ENCODE peak calls at places on chromosomes 2 and 18, in four cellular contexts. X is Panc1, F is HCT116, T is HepG2. K is an unnamed sample.

GRCh38 chr2:133569416-133569815 is 1.2 kb upstream of the NCKAP5 start:
- DNase-seq in X (no peak), F (no peak), T (no peak), K (no peak)

GRCh38 chr2:36456227-36456788 is 100.7 kb downstream of the CRIM1 start:
- DNase-seq in X (no peak), F (no peak), T (no peak), K (no peak)

GRCh38 chr2:220096406-220096805 is 469.0 kb downstream of the SLC4A3 start:
- DNase-seq in X (no peak), F (no peak), T (no peak), K (no peak)

GRCh38 chr2:106350980-106351379 is 117.2 kb downstream of the RGPD3 start:
- DNase-seq in X (no peak), F (no peak), T (no peak), K (no peak)

GRCh38 chr2:215425021-215425782 is 10.7 kb downstream of the FN1 start:
- DNase-seq in X (no peak), F (no peak), T (no peak), K (no peak)

GRCh38 chr2:74835831-74836674 is 2.1 kb downstream of the HK2 start:
- DNase-seq in X (no peak), F (peak), T (peak), K (peak)

GRCh38 chr2:147374410-147374811 is 470.4 kb upstream of the ACVR2A start:
- DNase-seq in X (no peak), F (no peak), T (no peak), K (no peak)

GRCh38 chr2:158325031-158325781 is 131.3 kb downstream of the CCDC148 start:
- DNase-seq in X (no peak), F (no peak), T (peak), K (no peak)

GRCh38 chr2:45264227-45265225 is 255.3 kb upstream of the SIX2 start:
- DNase-seq in X (no peak), F (no peak), T (no peak), K (no peak)

GRCh38 chr2:60794271-60794863 is 38.3 kb downstream of the PAPOLG start:
- DNase-seq in X (no peak), F (no peak), T (peak), K (peak)

GRCh38 chr18:35022430-35023001 is 18.7 kb upstream of the MAPRE2 start:
- DNase-seq in X (no peak), F (no peak), T (no peak), K (no peak)

GRCh38 chr18:32301976-32302743 is 112.3 kb downstream of the MEP1B start:
- DNase-seq in X (no peak), F (no peak), T (no peak), K (no peak)

GRCh38 chr2:55408946-55409868 is 10.4 kb downstream of the CCDC88A start:
- DNase-seq in X (no peak), F (no peak), T (no peak), K (no peak)

GRCh38 chr2:238459081-238459629 is 32.4 kb downstream of the ASB1 start:
- DNase-seq in X (no peak), F (no peak), T (no peak), K (no peak)

GRCh38 chr18:55585050-55585449 is 2.9 kb downstream of the TCF4 start:
- DNase-seq in X (no peak), F (no peak), T (no peak), K (no peak)

GRCh38 chr2:48812376-48812775 is 56.9 kb upstream of the LHCGR start:
- DNase-seq in X (no peak), F (no peak), T (no peak), K (no peak)

GRCh38 chr2:191369034-191369433 is 123.8 kb downstream of the MYO1B start:
- DNase-seq in X (no peak), F (no peak), T (no peak), K (no peak)

GRCh38 chr2:157322432-157322831 is 3.2 kb downstream of the ERMN start:
- DNase-seq in X (no peak), F (no peak), T (no peak), K (no peak)

GRCh38 chr2:163734911-163735691 is 707 bp downstream of the FIGN start:
- DNase-seq in X (no peak), F (no peak), T (no peak), K (no peak)

GRCh38 chr2:231909631-231910030 is 16.6 kb downstream of the NPPC start:
- DNase-seq in X (no peak), F (no peak), T (no peak), K (no peak)

GRCh38 chr2:219073413-219074129 is 12.8 kb upstream of the IHH start:
- DNase-seq in X (peak), F (peak), T (peak), K (peak)

GRCh38 chr18:27017901-27018500 is 152.5 kb upstream of the AQP4 start:
- DNase-seq in X (no peak), F (no peak), T (peak), K (no peak)

GRCh38 chr2:33372940-33373553 is 103.4 kb upstream of the RASGRP3 start:
- DNase-seq in X (peak), F (peak), T (peak), K (peak)

DNA sequence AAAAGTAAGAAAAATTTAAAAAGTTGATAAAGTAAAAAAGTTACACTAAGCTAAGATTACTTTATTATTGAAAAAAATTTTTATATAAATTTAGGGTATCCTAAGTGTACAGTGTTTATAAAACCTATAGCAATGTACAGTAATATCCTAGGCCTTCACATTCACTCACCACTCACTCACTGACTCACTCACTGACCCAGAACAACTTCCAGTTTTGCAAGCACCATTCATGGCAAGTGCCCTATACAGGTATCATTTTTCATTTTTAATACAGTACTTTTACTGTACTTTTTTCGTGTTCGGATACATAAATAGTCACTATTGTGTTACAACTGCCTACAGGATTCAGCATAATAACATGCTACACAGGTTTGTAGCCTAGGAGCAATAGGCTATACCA is 8.9 kb upstream of the THUMPD2 start:
- DNase-seq in X (no peak), F (no peak), T (no peak), K (no peak)
- TF ChIP-seq TCF7L2 in X (no peak), F (no peak), T (no peak), K (no peak)

DNA sequence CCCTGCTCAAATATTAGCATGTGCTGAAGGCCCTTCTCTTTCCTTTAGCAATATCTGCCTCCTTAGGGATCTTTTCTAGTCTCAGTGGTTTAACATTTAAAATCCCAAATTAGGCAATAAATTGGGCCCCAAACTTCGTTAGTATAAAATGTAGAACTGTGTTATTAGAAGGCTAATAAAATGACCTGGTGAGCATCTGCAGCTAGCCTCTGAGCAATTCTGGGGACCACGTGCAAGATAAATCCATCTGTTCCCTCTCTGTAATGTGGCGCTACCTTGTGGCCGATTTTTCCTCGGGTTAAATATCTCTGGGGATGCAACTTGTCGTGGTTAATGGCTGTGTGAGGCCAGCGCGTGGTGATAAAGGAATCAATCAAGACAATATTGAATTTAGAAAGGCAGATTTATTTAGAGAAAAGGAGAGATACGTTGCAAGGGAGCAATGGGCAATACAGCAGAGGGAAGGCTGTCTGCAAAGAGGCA is 18.7 kb upstream of the IL36G start:
- DNase-seq in X (no peak), F (no peak), T (peak), K (peak)
- TF ChIP-seq TCF7L2 in X (no peak), F (no peak), T (no peak), K (no peak)

GRCh38 chr18:58104071-58104470 is 60.0 kb downstream of the NEDD4L start:
- DNase-seq in X (no peak), F (no peak), T (no peak), K (no peak)

GRCh38 chr18:58103339-58103930 is 59.4 kb downstream of the NEDD4L start:
- DNase-seq in X (no peak), F (no peak), T (no peak), K (peak)

GRCh38 chr18:58105206-58105907 is 61.3 kb downstream of the NEDD4L start:
- DNase-seq in X (no peak), F (no peak), T (no peak), K (no peak)

GRCh38 chr18:58106674-58107058 is 62.6 kb downstream of the NEDD4L start:
- DNase-seq in X (no peak), F (no peak), T (no peak), K (no peak)

GRCh38 chr18:58105908-58106673 is 62.1 kb downstream of the NEDD4L start:
- DNase-seq in X (no peak), F (no peak), T (no peak), K (no peak)
- TF ChIP-seq TCF7L2 in X (no peak), F (no peak), T (no peak), K (no peak)

DNA sequence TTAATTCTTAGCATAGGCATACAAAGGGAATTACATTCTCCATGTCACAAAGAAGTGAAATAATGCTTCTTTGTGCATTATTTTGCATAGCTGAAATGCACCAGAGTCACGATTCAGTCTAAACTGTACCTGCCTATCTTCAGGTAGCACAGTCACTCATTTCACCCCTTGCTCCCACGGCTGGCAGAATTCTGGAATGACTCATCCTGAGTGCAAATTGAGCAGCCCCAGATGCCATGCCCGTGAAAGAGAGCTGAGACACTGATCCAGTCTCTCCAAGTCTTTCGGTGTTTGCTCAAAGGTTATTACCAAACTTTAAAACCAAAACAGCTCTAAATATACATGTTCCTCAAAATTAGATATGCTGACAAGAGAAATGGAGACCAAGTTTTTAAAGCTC is 168.3 kb upstream of the POU3F3 start:
- DNase-seq in X (no peak), F (no peak), T (no peak), K (no peak)
- TF ChIP-seq TCF7L2 in X (no peak), F (no peak), T (no peak), K (no peak)

DNA sequence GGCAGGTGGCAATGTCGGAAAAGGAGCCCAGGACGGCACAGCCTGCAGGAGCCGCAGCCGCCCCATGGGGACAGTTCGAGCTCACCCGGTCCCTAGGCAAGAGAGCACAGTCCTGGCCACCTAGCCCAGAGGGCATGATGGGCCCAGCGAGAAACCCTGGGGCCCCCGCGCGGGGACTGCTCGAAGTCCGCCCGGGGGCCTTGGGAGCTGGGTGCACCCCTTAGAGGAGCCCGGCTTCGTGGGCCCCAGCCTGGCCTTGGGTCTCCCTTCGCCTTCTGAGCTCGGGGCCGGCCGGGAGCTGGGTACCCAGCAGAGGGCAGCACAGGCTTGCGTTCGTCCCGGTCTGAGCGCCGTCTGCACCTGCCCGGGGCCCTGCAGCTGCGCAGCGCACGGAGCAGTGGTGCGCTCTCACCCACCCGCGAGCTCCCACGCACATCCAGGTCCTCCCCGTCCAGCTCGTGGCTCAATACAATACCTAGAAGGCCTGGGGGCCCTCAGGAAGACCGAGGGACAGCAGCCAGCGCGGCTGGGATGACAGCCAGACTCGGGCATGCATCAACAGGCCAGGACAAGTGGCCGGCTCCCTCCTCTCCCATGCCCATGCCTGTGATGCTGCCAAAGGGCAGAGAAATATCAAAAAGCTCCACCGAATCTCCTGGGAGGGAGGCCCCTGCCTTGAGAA is 96.2 kb upstream of the ZNF532 start:
- DNase-seq in X (no peak), F (peak), T (peak), K (peak)
- TF ChIP-seq TCF7L2 in X (no peak), F (no peak), T (no peak), K (no peak)

GRCh38 chr18:22980394-22980793 is 47.3 kb downstream of the RBBP8 start:
- DNase-seq in X (no peak), F (no peak), T (no peak), K (no peak)

GRCh38 chr18:22985250-22985649 is 52.1 kb downstream of the RBBP8 start:
- DNase-seq in X (no peak), F (no peak), T (no peak), K (no peak)

GRCh38 chr18:22981274-22982133 is 48.4 kb downstream of the RBBP8 start:
- DNase-seq in X (no peak), F (no peak), T (no peak), K (no peak)

GRCh38 chr18:22987547-22988182 is 54.5 kb downstream of the RBBP8 start:
- DNase-seq in X (no peak), F (no peak), T (no peak), K (no peak)

GRCh38 chr18:22983175-22983574 is 50.0 kb downstream of the RBBP8 start:
- DNase-seq in X (peak), F (peak), T (peak), K (no peak)
- TF ChIP-seq TCF7L2 in X (no peak), F (no peak), T (no peak), K (no peak)